ENCODE peak calls at places on chromosome 1, in five cellular contexts. One of them, this sample, is unnamed.

GRCh38 chr1:211145944-211146343 is 12.0 kb upstream of the KCNH1 start:
- DNase-seq in non-pigmented ciliary epithelial cell: no peak
- DNase-seq in Calu3: peak
- DNase-seq in nephron progenitor cell: no peak
- DNase-seq in fibroblast of pulmonary artery: no peak
- DNase-seq in this sample: no peak

GRCh38 chr1:228410015-228410414 is 3.4 kb upstream of the TRIM11 start:
- DNase-seq in non-pigmented ciliary epithelial cell: no peak
- DNase-seq in nephron progenitor cell: no peak
- DNase-seq in Calu3: no peak
- DNase-seq in fibroblast of pulmonary artery: peak
- DNase-seq in this sample: no peak

GRCh38 chr1:186244825-186245224 is 130.2 kb downstream of the TPR start:
- DNase-seq in nephron progenitor cell: peak
- DNase-seq in fibroblast of pulmonary artery: peak
- DNase-seq in non-pigmented ciliary epithelial cell: no peak
- DNase-seq in Calu3: no peak
- DNase-seq in this sample: no peak

GRCh38 chr1:84847253-84848247 is 45.5 kb downstream of the LPAR3 start:
- DNase-seq in Calu3: peak
- DNase-seq in fibroblast of pulmonary artery: peak
- DNase-seq in nephron progenitor cell: no peak
- DNase-seq in non-pigmented ciliary epithelial cell: peak
- DNase-seq in this sample: no peak

GRCh38 chr1:189620471-189620870 is 857.2 kb downstream of the BRINP3 start:
- DNase-seq in non-pigmented ciliary epithelial cell: no peak
- DNase-seq in fibroblast of pulmonary artery: no peak
- DNase-seq in Calu3: no peak
- DNase-seq in nephron progenitor cell: no peak
- DNase-seq in this sample: no peak

GRCh38 chr1:192939440-192939839 is 119.7 kb downstream of the UCHL5 start:
- DNase-seq in non-pigmented ciliary epithelial cell: no peak
- DNase-seq in fibroblast of pulmonary artery: no peak
- DNase-seq in Calu3: no peak
- DNase-seq in nephron progenitor cell: no peak
- DNase-seq in this sample: no peak

GRCh38 chr1:30728832-30729638 is 5.7 kb upstream of the MATN1 start:
- DNase-seq in nephron progenitor cell: no peak
- DNase-seq in Calu3: no peak
- DNase-seq in non-pigmented ciliary epithelial cell: no peak
- DNase-seq in fibroblast of pulmonary artery: no peak
- DNase-seq in this sample: no peak

GRCh38 chr1:29145739-29146437 is 22.2 kb upstream of the TMEM200B start:
- DNase-seq in fibroblast of pulmonary artery: peak
- DNase-seq in nephron progenitor cell: no peak
- DNase-seq in non-pigmented ciliary epithelial cell: peak
- DNase-seq in Calu3: no peak
- DNase-seq in this sample: no peak

GRCh38 chr1:93715529-93716126 is 34.0 kb upstream of the BCAR3 start:
- DNase-seq in nephron progenitor cell: no peak
- DNase-seq in fibroblast of pulmonary artery: no peak
- DNase-seq in non-pigmented ciliary epithelial cell: no peak
- DNase-seq in Calu3: no peak
- DNase-seq in this sample: no peak

GRCh38 chr1:16631248-16632043 is 18.1 kb upstream of the NBPF1 start:
- DNase-seq in non-pigmented ciliary epithelial cell: no peak
- DNase-seq in nephron progenitor cell: peak
- DNase-seq in fibroblast of pulmonary artery: no peak
- DNase-seq in Calu3: no peak
- DNase-seq in this sample: no peak

GRCh38 chr1:29002792-29003191 is 88.4 kb downstream of the EPB41 start:
- DNase-seq in nephron progenitor cell: no peak
- DNase-seq in Calu3: no peak
- DNase-seq in fibroblast of pulmonary artery: no peak
- DNase-seq in non-pigmented ciliary epithelial cell: no peak
- DNase-seq in this sample: no peak

GRCh38 chr1:178609015-178609414 is 96.1 kb downstream of the TEX35 start:
- DNase-seq in Calu3: no peak
- DNase-seq in non-pigmented ciliary epithelial cell: peak
- DNase-seq in nephron progenitor cell: no peak
- DNase-seq in fibroblast of pulmonary artery: peak
- DNase-seq in this sample: no peak

GRCh38 chr1:45448357-45448756 is 42.6 kb downstream of the TESK2 start:
- DNase-seq in Calu3: no peak
- DNase-seq in non-pigmented ciliary epithelial cell: no peak
- DNase-seq in nephron progenitor cell: no peak
- DNase-seq in fibroblast of pulmonary artery: no peak
- DNase-seq in this sample: no peak

GRCh38 chr1:64917328-64917861 is 49.0 kb downstream of the JAK1 start:
- DNase-seq in Calu3: no peak
- DNase-seq in fibroblast of pulmonary artery: peak
- DNase-seq in nephron progenitor cell: no peak
- DNase-seq in non-pigmented ciliary epithelial cell: peak
- DNase-seq in this sample: no peak